ENCODE peak calls at places on chromosomes 13 and 19, in eight cellular contexts. One of them, this sample, is unnamed. For H3K4me1, the result is how much of the 10 kb centered on the place peaks cover.

GRCh38 chr13:108902557-108903155 is 273.2 kb downstream of the MYO16 start:
- DNase-seq in stomach: no peak
- DNase-seq in hepatocyte: no peak
- DNase-seq in prostate gland: no peak
- DNase-seq in transverse colon: no peak
- DNase-seq in thoracic aorta: no peak
- DNase-seq in heart left ventricle: no peak
- DNase-seq in small intestine: peak
- DNase-seq in this sample: no peak

GRCh38 chr13:42798118-42798517 is 16.7 kb downstream of the FAM216B start:
- DNase-seq in stomach: no peak
- DNase-seq in hepatocyte: no peak
- DNase-seq in prostate gland: no peak
- DNase-seq in transverse colon: no peak
- DNase-seq in thoracic aorta: no peak
- DNase-seq in heart left ventricle: no peak
- DNase-seq in small intestine: no peak
- DNase-seq in this sample: no peak

GRCh38 chr13:31697290-31697689 is 42.0 kb upstream of the RXFP2 start:
- DNase-seq in stomach: no peak
- DNase-seq in hepatocyte: no peak
- DNase-seq in prostate gland: no peak
- DNase-seq in transverse colon: no peak
- DNase-seq in thoracic aorta: no peak
- DNase-seq in heart left ventricle: no peak
- DNase-seq in small intestine: no peak
- DNase-seq in this sample: no peak

GRCh38 chr13:20388184-20388583 is 137.5 kb downstream of the CRYL1 start:
- DNase-seq in stomach: peak
- DNase-seq in hepatocyte: no peak
- DNase-seq in prostate gland: no peak
- DNase-seq in transverse colon: no peak
- DNase-seq in thoracic aorta: no peak
- DNase-seq in heart left ventricle: no peak
- DNase-seq in small intestine: no peak
- DNase-seq in this sample: no peak

GRCh38 chr13:48178126-48178525 is 54.9 kb upstream of the ITM2B start:
- DNase-seq in stomach: no peak
- DNase-seq in hepatocyte: no peak
- DNase-seq in prostate gland: no peak
- DNase-seq in transverse colon: no peak
- DNase-seq in thoracic aorta: no peak
- DNase-seq in heart left ventricle: no peak
- DNase-seq in small intestine: no peak
- DNase-seq in this sample: no peak

GRCh38 chr13:114019367-114019766 is 45.5 kb upstream of the C13orf46 start:
- DNase-seq in stomach: no peak
- DNase-seq in hepatocyte: no peak
- DNase-seq in prostate gland: no peak
- DNase-seq in transverse colon: no peak
- DNase-seq in thoracic aorta: no peak
- DNase-seq in heart left ventricle: no peak
- DNase-seq in small intestine: no peak
- DNase-seq in this sample: no peak

GRCh38 chr19:19530423-19530804 is 1.7 kb downstream of the YJEFN3 start:
- DNase-seq in stomach: no peak
- DNase-seq in hepatocyte: no peak
- DNase-seq in prostate gland: no peak
- DNase-seq in transverse colon: no peak
- DNase-seq in thoracic aorta: no peak
- DNase-seq in heart left ventricle: no peak
- DNase-seq in small intestine: no peak
- DNase-seq in this sample: no peak

GRCh38 chr19:50209131-50209530 is 5.7 kb downstream of the MYH14 start:
- DNase-seq in stomach: no peak
- DNase-seq in hepatocyte: no peak
- DNase-seq in prostate gland: no peak
- DNase-seq in transverse colon: no peak
- DNase-seq in thoracic aorta: no peak
- DNase-seq in heart left ventricle: no peak
- DNase-seq in small intestine: no peak
- DNase-seq in this sample: no peak

GRCh38 chr13:110251227-110251791 is 55.6 kb downstream of the COL4A1 start:
- DNase-seq in stomach: no peak
- DNase-seq in hepatocyte: no peak
- DNase-seq in prostate gland: no peak
- DNase-seq in transverse colon: no peak
- DNase-seq in thoracic aorta: no peak
- DNase-seq in heart left ventricle: no peak
- DNase-seq in small intestine: no peak
- DNase-seq in this sample: no peak

GRCh38 chr13:108272333-108272732 is 2.8 kb downstream of the TNFSF13B start:
- DNase-seq in stomach: no peak
- DNase-seq in hepatocyte: no peak
- DNase-seq in prostate gland: no peak
- DNase-seq in transverse colon: no peak
- DNase-seq in thoracic aorta: no peak
- DNase-seq in heart left ventricle: no peak
- DNase-seq in small intestine: no peak
- DNase-seq in this sample: no peak

GRCh38 chr19:34556500-34556899 is 74.9 kb downstream of the WTIP start:
- DNase-seq in stomach: no peak
- DNase-seq in hepatocyte: peak
- DNase-seq in prostate gland: no peak
- DNase-seq in transverse colon: peak
- DNase-seq in thoracic aorta: no peak
- DNase-seq in heart left ventricle: no peak
- DNase-seq in small intestine: no peak
- DNase-seq in this sample: no peak

GRCh38 chr13:79450110-79450509 is 30.8 kb upstream of the NDFIP2 start:
- DNase-seq in stomach: no peak
- DNase-seq in hepatocyte: no peak
- DNase-seq in prostate gland: no peak
- DNase-seq in transverse colon: no peak
- DNase-seq in thoracic aorta: no peak
- DNase-seq in heart left ventricle: no peak
- DNase-seq in small intestine: no peak
- DNase-seq in this sample: no peak

GRCh38 chr19:49861127-49861526 is 6.2 kb downstream of the PNKP start:
- DNase-seq in stomach: peak
- DNase-seq in hepatocyte: peak
- DNase-seq in prostate gland: peak
- DNase-seq in transverse colon: peak
- DNase-seq in thoracic aorta: no peak
- DNase-seq in heart left ventricle: no peak
- DNase-seq in small intestine: peak
- DNase-seq in this sample: no peak

GRCh38 chr13:99687728-99688397 is 186.6 kb downstream of the TM9SF2 start:
- DNase-seq in stomach: no peak
- DNase-seq in hepatocyte: no peak
- DNase-seq in prostate gland: no peak
- DNase-seq in transverse colon: no peak
- DNase-seq in thoracic aorta: no peak
- DNase-seq in heart left ventricle: no peak
- DNase-seq in small intestine: peak
- DNase-seq in this sample: no peak

GRCh38 chr13:20351279-20352022 is 119.3 kb upstream of the GJB6 start:
- DNase-seq in stomach: no peak
- DNase-seq in hepatocyte: no peak
- DNase-seq in prostate gland: no peak
- DNase-seq in transverse colon: no peak
- DNase-seq in thoracic aorta: no peak
- DNase-seq in heart left ventricle: no peak
- DNase-seq in small intestine: no peak
- DNase-seq in this sample: no peak

DNA sequence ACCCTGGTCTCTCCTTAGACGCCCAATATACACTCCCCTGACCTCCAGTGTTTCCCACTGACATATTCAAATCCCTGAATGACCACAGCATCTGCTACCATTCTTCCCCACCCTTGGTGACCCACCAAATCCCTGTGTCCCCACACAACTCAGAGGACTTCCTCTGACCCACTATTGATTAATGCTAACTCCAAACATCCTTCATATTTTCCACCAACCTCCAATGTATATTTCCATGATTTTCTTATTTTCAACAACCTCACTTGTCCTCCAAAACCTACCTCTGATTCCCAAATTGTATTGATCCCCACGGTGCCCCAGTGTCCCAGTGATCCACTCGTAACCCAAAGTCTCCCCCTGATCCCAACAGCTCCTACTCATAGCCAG is 526 bp upstream of the DMWD start:
- DNase-seq in stomach: no peak
- DNase-seq in hepatocyte: no peak
- DNase-seq in prostate gland: no peak
- DNase-seq in transverse colon: no peak
- DNase-seq in thoracic aorta: no peak
- DNase-seq in heart left ventricle: no peak
- DNase-seq in small intestine: no peak
- DNase-seq in this sample: no peak
- H3K4me3 ChIP-seq in stomach: no peak
- H3K4me3 ChIP-seq in hepatocyte: no peak
- H3K4me3 ChIP-seq in prostate gland: no peak
- H3K4me3 ChIP-seq in transverse colon: no peak
- H3K4me3 ChIP-seq in thoracic aorta: peak
- H3K4me3 ChIP-seq in heart left ventricle: peak
- H3K4me3 ChIP-seq in small intestine: no peak
- H3K4me3 ChIP-seq in this sample: peak

DNA sequence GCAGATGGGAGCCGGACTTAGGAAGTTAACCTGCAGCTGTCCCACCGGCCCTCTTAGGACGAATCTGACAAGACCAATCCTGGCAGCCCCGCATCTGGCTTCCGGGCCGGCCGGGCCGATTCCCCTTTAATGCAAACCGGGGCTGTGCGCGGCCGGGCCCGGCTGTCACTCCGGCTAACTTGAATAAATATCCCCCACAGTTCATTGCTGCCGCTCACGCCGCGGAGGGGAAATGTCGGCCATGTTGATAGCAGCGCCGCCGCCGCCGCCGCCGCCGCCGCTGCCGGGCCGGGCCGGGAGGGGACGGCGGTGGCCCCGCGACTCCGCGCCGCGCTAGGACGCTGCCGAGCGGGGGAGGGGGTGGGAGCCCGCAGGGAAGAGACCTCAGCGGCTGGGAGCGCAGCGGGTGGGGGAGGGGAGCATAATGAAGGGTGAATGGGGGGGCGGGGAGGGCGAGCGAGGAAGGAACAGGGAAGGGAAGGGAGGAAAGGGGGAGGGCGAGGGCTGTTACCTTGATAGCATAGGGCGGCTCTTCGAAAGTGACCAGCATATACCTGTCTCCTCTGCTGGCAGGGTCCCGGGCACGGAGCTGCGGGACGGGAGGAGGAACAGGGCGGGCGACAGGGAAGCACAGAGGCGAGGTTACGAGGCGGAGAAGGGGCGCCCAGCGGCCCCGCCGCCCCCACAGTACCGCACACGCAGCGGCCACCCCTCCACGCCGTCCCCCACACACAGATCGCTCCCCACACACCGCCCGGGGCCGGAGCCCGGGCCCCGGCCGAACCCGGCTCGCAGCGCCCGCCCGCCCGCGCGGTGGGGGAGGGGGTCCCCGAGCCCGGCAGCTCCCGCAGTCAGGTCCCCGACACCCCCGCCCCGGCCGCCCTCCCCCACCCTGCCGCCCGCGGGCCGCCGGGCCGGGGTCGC is 1.1 kb downstream of the INTS6 start:
- DNase-seq in stomach: peak
- DNase-seq in hepatocyte: peak
- DNase-seq in prostate gland: peak
- DNase-seq in transverse colon: peak
- DNase-seq in thoracic aorta: peak
- DNase-seq in heart left ventricle: peak
- DNase-seq in small intestine: peak
- DNase-seq in this sample: peak
- H3K4me1 ChIP-seq in stomach: under half
- H3K4me1 ChIP-seq in hepatocyte: under half
- H3K4me1 ChIP-seq in prostate gland: under half
- H3K4me1 ChIP-seq in transverse colon: under half
- H3K4me1 ChIP-seq in thoracic aorta: under half
- H3K4me1 ChIP-seq in heart left ventricle: under half
- H3K4me1 ChIP-seq in small intestine: under half
- H3K4me1 ChIP-seq in this sample: under half

GRCh38 chr19:4184718-4185352 is 2.3 kb downstream of the ANKRD24 start:
- DNase-seq in stomach: no peak
- DNase-seq in hepatocyte: no peak
- DNase-seq in prostate gland: no peak
- DNase-seq in transverse colon: no peak
- DNase-seq in thoracic aorta: no peak
- DNase-seq in heart left ventricle: no peak
- DNase-seq in small intestine: no peak
- DNase-seq in this sample: no peak

GRCh38 chr19:4183967-4184717 is 1.7 kb downstream of the ANKRD24 start:
- DNase-seq in stomach: no peak
- DNase-seq in hepatocyte: no peak
- DNase-seq in prostate gland: no peak
- DNase-seq in transverse colon: no peak
- DNase-seq in thoracic aorta: no peak
- DNase-seq in heart left ventricle: no peak
- DNase-seq in small intestine: no peak
- DNase-seq in this sample: no peak

GRCh38 chr19:4182082-4182926 is at the start of the genes ANKRD24 and SIRT6:
- DNase-seq in stomach: peak
- DNase-seq in hepatocyte: peak
- DNase-seq in prostate gland: peak
- DNase-seq in transverse colon: peak
- DNase-seq in thoracic aorta: peak
- DNase-seq in heart left ventricle: peak
- DNase-seq in small intestine: peak
- DNase-seq in this sample: peak

GRCh38 chr19:4178990-4179389 is 3.4 kb downstream of the SIRT6 start:
- DNase-seq in stomach: no peak
- DNase-seq in hepatocyte: no peak
- DNase-seq in prostate gland: no peak
- DNase-seq in transverse colon: no peak
- DNase-seq in thoracic aorta: no peak
- DNase-seq in heart left ventricle: no peak
- DNase-seq in small intestine: no peak
- DNase-seq in this sample: no peak

GRCh38 chr19:4181053-4181508 is 1.3 kb downstream of the SIRT6 start:
- DNase-seq in stomach: no peak
- DNase-seq in hepatocyte: no peak
- DNase-seq in prostate gland: no peak
- DNase-seq in transverse colon: peak
- DNase-seq in thoracic aorta: no peak
- DNase-seq in heart left ventricle: no peak
- DNase-seq in small intestine: peak
- DNase-seq in this sample: no peak
- H3K4me3 ChIP-seq in stomach: no peak
- H3K4me3 ChIP-seq in hepatocyte: no peak
- H3K4me3 ChIP-seq in prostate gland: no peak
- H3K4me3 ChIP-seq in transverse colon: peak
- H3K4me3 ChIP-seq in thoracic aorta: peak
- H3K4me3 ChIP-seq in heart left ventricle: no peak
- H3K4me3 ChIP-seq in small intestine: no peak
- H3K4me3 ChIP-seq in this sample: peak

DNA sequence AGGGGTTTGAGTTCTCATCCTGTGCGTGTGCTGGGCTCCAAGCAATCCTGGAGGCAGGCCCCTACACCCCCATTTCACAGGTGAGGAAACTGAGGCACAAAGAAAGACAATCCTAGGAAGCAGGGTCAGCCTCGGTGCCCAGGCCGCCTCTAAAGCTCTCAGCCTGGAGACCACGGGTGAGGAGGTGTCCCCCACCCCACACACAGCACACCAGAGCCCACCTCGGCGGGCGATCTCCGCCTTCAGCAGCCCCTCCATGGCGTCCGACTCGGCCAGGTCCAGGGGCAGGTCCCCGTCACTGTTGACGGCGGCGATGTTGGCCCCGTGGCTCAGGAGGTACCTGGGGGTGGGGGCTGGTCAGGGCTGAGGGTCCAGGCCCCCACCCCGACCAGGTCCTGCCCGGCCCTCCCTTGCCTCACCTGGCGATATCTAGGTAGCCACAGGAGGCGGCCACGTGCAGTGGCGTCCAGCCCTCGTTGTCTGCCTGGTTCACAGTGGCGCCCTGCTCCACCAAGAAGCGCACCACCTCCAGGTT is 5.1 kb downstream of the PPP1R12C start:
- DNase-seq in stomach: no peak
- DNase-seq in hepatocyte: peak
- DNase-seq in prostate gland: no peak
- DNase-seq in transverse colon: no peak
- DNase-seq in thoracic aorta: no peak
- DNase-seq in heart left ventricle: no peak
- DNase-seq in small intestine: no peak
- DNase-seq in this sample: no peak
- H3K4me1 ChIP-seq in stomach: half or more
- H3K4me1 ChIP-seq in hepatocyte: under half
- H3K4me1 ChIP-seq in prostate gland: under half
- H3K4me1 ChIP-seq in transverse colon: under half
- H3K4me1 ChIP-seq in thoracic aorta: under half
- H3K4me1 ChIP-seq in heart left ventricle: half or more
- H3K4me1 ChIP-seq in small intestine: under half
- H3K4me1 ChIP-seq in this sample: half or more

This sample was measured in left ventricle myocardium inferior.